ENCODE peak calls at places on chromosomes 13 and 19, in six cellular contexts. E, F, I, G, R and J are unnamed samples.

GRCh38 chr19:48569814-48570213 is 17.8 kb downstream of the SULT2B1 start:
- DNase-seq in E (peak), I (no peak), G (no peak), F (no peak), R (no peak), J (no peak)

GRCh38 chr19:17938092-17938845 is 5.5 kb downstream of the CCDC124 start:
- DNase-seq in I (peak), F (no peak), R (peak), G (peak), E (peak), J (peak)

GRCh38 chr13:111177803-111178389 is 62.8 kb downstream of the ARHGEF7 start:
- DNase-seq in F (no peak), R (no peak), E (peak), I (no peak), G (no peak), J (no peak)

GRCh38 chr19:1288528-1289394 is 3.1 kb downstream of the EFNA2 start:
- DNase-seq in I (no peak), G (peak), R (no peak), F (no peak), E (no peak), J (no peak)

GRCh38 chr19:4067396-4068057 is 828 bp upstream of the ZBTB7A start:
- DNase-seq in R (peak), G (no peak), I (peak), F (no peak), E (no peak), J (no peak)

GRCh38 chr13:65768545-65768944 is 1461.6 kb downstream of the PCDH9 start:
- DNase-seq in I (no peak), F (no peak), E (no peak), R (no peak), G (no peak), J (no peak)

GRCh38 chr19:30666301-30666803 is 294.2 kb downstream of the ZNF536 start:
- DNase-seq in G (peak), I (peak), R (peak), E (peak), F (no peak), J (no peak)

GRCh38 chr13:61156753-61157152 is 258.9 kb downstream of the PCDH20 start:
- DNase-seq in R (no peak), G (no peak), F (no peak), E (no peak), I (no peak), J (no peak)

GRCh38 chr19:48489608-48490216 is 20.5 kb downstream of the CYTH2 start:
- DNase-seq in F (no peak), R (peak), G (peak), I (peak), E (peak), J (peak)

GRCh38 chr19:55654323-55654832 is 457 bp upstream of the U2AF2 start:
- DNase-seq in E (peak), I (peak), G (peak), R (peak), F (peak), J (peak)

GRCh38 chr13:36001561-36001960 is 129.6 kb downstream of the DCLK1 start:
- DNase-seq in F (no peak), E (no peak), I (no peak), R (no peak), G (no peak), J (no peak)

GRCh38 chr13:45219938-45220375 is 19.1 kb upstream of the KCTD4 start:
- DNase-seq in E (peak), I (no peak), G (no peak), F (no peak), R (no peak), J (no peak)

GRCh38 chr19:54469496-54469934 is 3.6 kb downstream of the CDC42EP5 start:
- DNase-seq in E (no peak), R (no peak), I (no peak), F (no peak), G (peak), J (no peak)

GRCh38 chr19:16062789-16063188 is 13.5 kb upstream of the TPM4 start:
- DNase-seq in G (peak), I (no peak), E (no peak), R (peak), F (no peak), J (peak)

GRCh38 chr19:10260141-10260584 is 8.1 kb downstream of the MRPL4 start:
- DNase-seq in G (no peak), R (no peak), E (no peak), I (no peak), F (no peak), J (no peak)

GRCh38 chr13:66560189-66560588 is 669.9 kb downstream of the PCDH9 start:
- DNase-seq in I (no peak), G (no peak), R (no peak), E (peak), F (no peak), J (no peak)

GRCh38 chr13:40637644-40638043 is 28.8 kb downstream of the FOXO1 start:
- DNase-seq in I (no peak), R (no peak), F (no peak), G (no peak), E (no peak), J (no peak)

GRCh38 chr19:38534574-38534973 is 83.2 kb downstream of the MAP4K1 start:
- DNase-seq in R (no peak), F (no peak), I (no peak), G (no peak), E (no peak), J (no peak)

GRCh38 chr13:43300817-43301216 is 277.4 kb downstream of the DNAJC15 start:
- DNase-seq in I (no peak), E (peak), G (no peak), F (no peak), R (no peak), J (no peak)

GRCh38 chr13:55361141-55361540 is 1779.6 kb upstream of the PRR20A start:
- DNase-seq in R (peak), I (no peak), E (no peak), G (no peak), F (no peak), J (no peak)

GRCh38 chr13:60369242-60369641 is 27.8 kb upstream of the TDRD3 start:
- DNase-seq in G (no peak), I (no peak), R (no peak), E (no peak), F (no peak), J (no peak)

GRCh38 chr19:1082165-1082927 is 12.8 kb downstream of the POLR2E start:
- DNase-seq in I (no peak), E (no peak), R (peak), F (no peak), G (peak), J (no peak)

GRCh38 chr19:18484992-18485391 is 36.9 kb downstream of the ELL start:
- DNase-seq in G (no peak), I (no peak), F (no peak), R (no peak), E (no peak), J (no peak)

DNA sequence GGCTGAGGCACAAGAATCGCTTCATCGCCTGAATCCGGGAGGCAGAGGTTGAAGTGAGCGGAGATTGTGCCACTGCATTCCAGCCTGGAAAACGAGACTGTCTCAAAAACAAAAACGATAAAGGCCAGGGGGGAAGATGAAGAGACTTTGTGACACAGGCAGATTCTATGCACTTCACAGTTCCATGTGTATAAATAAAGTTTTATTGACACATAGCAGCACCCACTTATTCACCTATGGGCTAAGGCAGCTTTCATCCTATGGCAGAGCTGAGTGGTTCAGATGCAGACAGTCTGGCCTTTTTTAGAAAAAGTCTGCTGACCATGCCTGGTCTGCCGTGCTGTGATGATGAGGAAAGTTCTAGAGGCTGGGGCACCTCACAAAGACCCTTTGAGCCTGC is 5.6 kb downstream of the LMNB2 start:
- DNase-seq in E (no peak), F (no peak), I (no peak), R (no peak), G (no peak), J (no peak)
- TF ChIP-seq CTCF in E (no peak), F (no peak), I (no peak), R (no peak), G (no peak), J (no peak)

GRCh38 chr19:45444318-45445041 is 20.8 kb upstream of the ERCC1 start:
- DNase-seq in G (peak), E (peak), I (peak), R (peak), F (peak), J (peak)
- TF ChIP-seq CTCF in G (no peak), E (no peak), I (no peak), R (no peak), F (no peak), J (no peak)

DNA sequence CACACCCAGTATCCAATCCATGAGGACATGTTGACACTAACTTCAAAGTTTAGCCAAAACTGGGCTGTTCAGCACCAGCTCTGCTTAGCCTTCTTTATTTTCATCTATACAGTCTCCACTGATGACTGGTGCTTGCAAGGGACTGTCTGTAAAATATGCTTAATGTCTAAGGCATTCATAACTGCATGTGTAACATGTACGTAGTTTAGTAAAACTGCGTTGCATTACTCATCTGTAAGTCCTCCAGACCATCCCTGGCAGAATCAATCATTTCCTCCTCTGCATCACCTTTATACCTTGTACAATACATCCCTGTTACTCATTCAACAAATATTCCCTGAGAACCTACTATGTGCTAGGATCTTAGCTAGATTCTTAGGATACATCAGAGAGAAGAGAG is 362.1 kb downstream of the MTUS2 start:
- DNase-seq in E (no peak), G (no peak), I (no peak), F (no peak), R (no peak), J (no peak)
- TF ChIP-seq CTCF in E (no peak), G (no peak), I (no peak), F (no peak), R (no peak), J (no peak)

GRCh38 chr13:27403727-27404385 is 20.6 kb upstream of the GTF3A start:
- DNase-seq in I (no peak), F (no peak), G (peak), R (no peak), E (no peak), J (no peak)

GRCh38 chr13:27408074-27408473 is 16.3 kb upstream of the GTF3A start:
- DNase-seq in R (peak), F (no peak), E (no peak), G (no peak), I (no peak), J (no peak)

GRCh38 chr13:27404680-27405079 is 19.7 kb upstream of the GTF3A start:
- DNase-seq in I (no peak), G (peak), F (no peak), R (no peak), E (no peak), J (no peak)

GRCh38 chr13:27405521-27406134 is 18.8 kb upstream of the GTF3A start:
- DNase-seq in R (no peak), I (no peak), E (no peak), F (no peak), G (no peak), J (no peak)

DNA sequence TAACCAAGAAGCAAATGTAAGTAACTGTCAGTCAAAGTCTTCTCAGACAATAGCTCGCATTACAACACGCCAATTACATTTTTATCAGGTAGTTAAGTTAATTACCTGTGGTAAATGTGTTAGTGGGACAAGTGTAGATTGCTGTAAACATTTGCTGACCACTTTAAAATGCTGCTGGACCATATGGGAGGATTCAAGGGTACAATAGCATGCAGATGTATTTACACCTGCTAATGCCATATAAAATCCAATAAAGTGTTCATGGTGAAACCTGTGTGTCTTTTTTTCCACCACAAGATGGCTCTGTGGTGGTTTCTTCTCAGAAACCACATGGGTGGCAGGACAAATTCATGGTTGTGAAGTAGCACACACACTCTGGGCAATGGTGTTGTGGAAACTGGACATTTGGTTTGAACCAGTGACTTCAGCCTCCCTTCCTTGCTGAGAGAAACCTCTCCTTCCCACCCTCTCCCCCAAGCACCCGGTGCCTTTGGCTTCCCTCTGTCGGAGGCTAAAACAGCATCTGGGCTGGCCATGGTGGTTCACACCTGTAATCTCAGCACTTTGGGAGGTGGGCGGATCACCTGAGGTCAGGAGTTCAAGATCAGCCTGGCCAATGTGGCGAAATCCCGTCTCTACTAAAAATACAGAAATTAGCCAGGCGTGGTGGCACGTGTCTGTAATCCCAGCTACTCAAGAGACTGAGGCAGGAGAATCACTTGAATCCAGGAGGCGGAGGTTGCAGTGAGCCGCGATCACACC is 18.1 kb upstream of the GTF3A start:
- DNase-seq in E (peak), F (no peak), I (no peak), G (no peak), R (peak), J (no peak)
- TF ChIP-seq CTCF in E (peak), F (peak), I (peak), G (peak), R (peak), J (no peak)